ENCODE peak calls at places on chromosomes 16 and 17, in four cellular contexts. One of them, this sample, is unnamed.

GRCh38 chr16:87851601-87852000 is 17.7 kb downstream of the SLC7A5 start:
- DNase-seq in globus pallidus: no peak
- DNase-seq in activated T-cell treated with anti-CD3 and anti-CD28 coated beads for 24 hours: no peak
- DNase-seq in left colon: no peak
- DNase-seq in this sample: no peak

GRCh38 chr16:88437367-88437964 is 15.6 kb upstream of the ZFPM1 start:
- DNase-seq in globus pallidus: no peak
- DNase-seq in activated T-cell treated with anti-CD3 and anti-CD28 coated beads for 24 hours: peak
- DNase-seq in left colon: no peak
- DNase-seq in this sample: no peak

GRCh38 chr17:79845601-79845949 is 6.3 kb upstream of the CBX4 start:
- DNase-seq in globus pallidus: no peak
- DNase-seq in activated T-cell treated with anti-CD3 and anti-CD28 coated beads for 24 hours: no peak
- DNase-seq in left colon: peak
- DNase-seq in this sample: no peak

GRCh38 chr16:83899272-83899897 is 470 bp downstream of the MLYCD start:
- DNase-seq in globus pallidus: peak
- DNase-seq in activated T-cell treated with anti-CD3 and anti-CD28 coated beads for 24 hours: peak
- DNase-seq in left colon: peak
- DNase-seq in this sample: peak

GRCh38 chr16:31354394-31355291 is at the start of gene ITGAX:
- DNase-seq in globus pallidus: peak
- DNase-seq in activated T-cell treated with anti-CD3 and anti-CD28 coated beads for 24 hours: peak
- DNase-seq in left colon: peak
- DNase-seq in this sample: no peak

GRCh38 chr17:83064732-83065659 is 14.4 kb upstream of the METRNL start:
- DNase-seq in globus pallidus: no peak
- DNase-seq in activated T-cell treated with anti-CD3 and anti-CD28 coated beads for 24 hours: no peak
- DNase-seq in left colon: peak
- DNase-seq in this sample: peak

GRCh38 chr16:2253293-2253692 is 1.9 kb upstream of the ECI1 start:
- DNase-seq in globus pallidus: no peak
- DNase-seq in activated T-cell treated with anti-CD3 and anti-CD28 coated beads for 24 hours: no peak
- DNase-seq in left colon: no peak
- DNase-seq in this sample: peak

GRCh38 chr16:70749681-70750601 is 51.0 kb downstream of the VAC14 start:
- DNase-seq in globus pallidus: peak
- DNase-seq in activated T-cell treated with anti-CD3 and anti-CD28 coated beads for 24 hours: no peak
- DNase-seq in left colon: no peak
- DNase-seq in this sample: no peak

GRCh38 chr16:25298165-25298872 is 40.7 kb upstream of the ZKSCAN2 start:
- DNase-seq in globus pallidus: no peak
- DNase-seq in activated T-cell treated with anti-CD3 and anti-CD28 coated beads for 24 hours: no peak
- DNase-seq in left colon: no peak
- DNase-seq in this sample: no peak